ENCODE peak calls at places on chromosomes 7 and 10, in five cellular contexts. One of them, this sample, is unnamed.

GRCh38 chr7:74220229-74220628 is 10.4 kb downstream of the LAT2 start:
- DNase-seq in PC-3: no peak
- DNase-seq in left ventricle myocardium inferior: no peak
- DNase-seq in PC-9: no peak
- DNase-seq in WERI-Rb-1: peak; percentile 25
- DNase-seq in this sample: no peak

GRCh38 chr10:86172296-86172695 is 194.3 kb downstream of the GRID1 start:
- DNase-seq in PC-3: no peak
- DNase-seq in left ventricle myocardium inferior: no peak
- DNase-seq in PC-9: no peak
- DNase-seq in WERI-Rb-1: peak; percentile 57
- DNase-seq in this sample: no peak

GRCh38 chr7:34748244-34749039 is 90.4 kb downstream of the NPSR1 start:
- DNase-seq in PC-3: peak; percentile 97
- DNase-seq in left ventricle myocardium inferior: peak; percentile 81
- DNase-seq in PC-9: peak; percentile 99
- DNase-seq in WERI-Rb-1: no peak
- DNase-seq in this sample: no peak

GRCh38 chr7:101911800-101912705 is 94.6 kb downstream of the CUX1 start:
- DNase-seq in PC-3: no peak
- DNase-seq in left ventricle myocardium inferior: peak; percentile 53
- DNase-seq in PC-9: no peak
- DNase-seq in WERI-Rb-1: no peak
- DNase-seq in this sample: no peak

GRCh38 chr7:128893251-128894100 is 17.0 kb downstream of the KCP start:
- DNase-seq in PC-3: peak; percentile 92
- DNase-seq in left ventricle myocardium inferior: peak; percentile 7
- DNase-seq in PC-9: peak; percentile 97
- DNase-seq in WERI-Rb-1: no peak
- DNase-seq in this sample: no peak

GRCh38 chr7:33748793-33749192 is 156.5 kb upstream of the BMPER start:
- DNase-seq in PC-3: no peak
- DNase-seq in left ventricle myocardium inferior: peak; percentile 36
- DNase-seq in PC-9: no peak
- DNase-seq in WERI-Rb-1: no peak
- DNase-seq in this sample: no peak

GRCh38 chr10:86349474-86349873 is 17.1 kb downstream of the GRID1 start:
- DNase-seq in PC-3: no peak
- DNase-seq in left ventricle myocardium inferior: no peak
- DNase-seq in PC-9: no peak
- DNase-seq in WERI-Rb-1: peak; percentile 79
- DNase-seq in this sample: no peak

GRCh38 chr7:138500892-138501291 is 40.8 kb downstream of the TRIM24 start:
- DNase-seq in PC-3: peak; percentile 3
- DNase-seq in left ventricle myocardium inferior: no peak
- DNase-seq in PC-9: no peak
- DNase-seq in WERI-Rb-1: no peak
- DNase-seq in this sample: no peak

GRCh38 chr10:98196985-98197384 is 62.5 kb downstream of the R3HCC1L start:
- DNase-seq in PC-3: no peak
- DNase-seq in left ventricle myocardium inferior: no peak
- DNase-seq in PC-9: no peak
- DNase-seq in WERI-Rb-1: no peak
- DNase-seq in this sample: no peak

GRCh38 chr7:140260338-140260737 is 83.6 kb upstream of the KDM7A start:
- DNase-seq in PC-3: no peak
- DNase-seq in left ventricle myocardium inferior: no peak
- DNase-seq in PC-9: no peak
- DNase-seq in WERI-Rb-1: no peak
- DNase-seq in this sample: no peak

GRCh38 chr7:144548556-144548955 is 145.1 kb upstream of the NOBOX start:
- DNase-seq in PC-3: no peak
- DNase-seq in left ventricle myocardium inferior: no peak
- DNase-seq in PC-9: no peak
- DNase-seq in WERI-Rb-1: no peak
- DNase-seq in this sample: no peak

GRCh38 chr10:97961979-97962378 is 68.4 kb downstream of the CRTAC1 start:
- DNase-seq in PC-3: peak; percentile 27
- DNase-seq in left ventricle myocardium inferior: no peak
- DNase-seq in PC-9: no peak
- DNase-seq in WERI-Rb-1: no peak
- DNase-seq in this sample: no peak

GRCh38 chr7:128883622-128884549 is 21.2 kb downstream of the ATP6V1F start:
- DNase-seq in PC-3: peak; percentile 81
- DNase-seq in left ventricle myocardium inferior: peak; percentile 81
- DNase-seq in PC-9: no peak
- DNase-seq in WERI-Rb-1: peak; percentile 83
- DNase-seq in this sample: peak; percentile 89

GRCh38 chr7:98423043-98423442 is 22.2 kb upstream of the BAIAP2L1 start:
- DNase-seq in PC-3: peak; percentile 49
- DNase-seq in left ventricle myocardium inferior: no peak
- DNase-seq in PC-9: peak; percentile 67
- DNase-seq in WERI-Rb-1: no peak
- DNase-seq in this sample: no peak

GRCh38 chr10:97593423-97593822 is 3.9 kb downstream of the C10orf62 start:
- DNase-seq in PC-3: no peak
- DNase-seq in left ventricle myocardium inferior: no peak
- DNase-seq in PC-9: no peak
- DNase-seq in WERI-Rb-1: no peak
- DNase-seq in this sample: no peak

GRCh38 chr10:79995979-79996629 is 47.2 kb upstream of the SFTPD start:
- DNase-seq in PC-3: no peak
- DNase-seq in left ventricle myocardium inferior: no peak
- DNase-seq in PC-9: no peak
- DNase-seq in WERI-Rb-1: no peak
- DNase-seq in this sample: no peak

GRCh38 chr10:73863039-73863817 is 11.1 kb downstream of the CAMK2G start:
- DNase-seq in PC-3: no peak
- DNase-seq in left ventricle myocardium inferior: no peak
- DNase-seq in PC-9: no peak
- DNase-seq in WERI-Rb-1: peak; percentile 88
- DNase-seq in this sample: no peak

GRCh38 chr7:11667810-11668185 is 164.2 kb downstream of the THSD7A start:
- DNase-seq in PC-3: no peak
- DNase-seq in left ventricle myocardium inferior: no peak
- DNase-seq in PC-9: no peak
- DNase-seq in WERI-Rb-1: no peak
- DNase-seq in this sample: no peak

DNA sequence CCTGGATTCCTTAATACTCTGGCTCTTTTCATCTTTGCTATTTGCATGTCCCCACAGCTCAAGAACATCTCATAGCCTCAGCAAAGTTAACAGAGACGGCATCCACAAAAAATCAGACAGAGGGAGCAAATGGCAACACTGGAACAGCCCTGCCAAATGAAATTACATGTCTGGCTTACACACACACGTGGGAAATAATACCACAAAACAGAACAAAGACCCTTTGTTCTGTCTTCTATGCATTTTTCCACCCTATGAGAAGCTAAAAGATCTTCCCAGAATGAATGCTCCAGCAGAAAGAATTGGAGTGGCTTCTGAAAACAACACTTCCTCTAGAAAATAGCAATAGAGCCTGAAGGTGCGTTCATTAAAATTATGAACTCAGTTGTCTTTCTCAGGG is 139.6 kb downstream of the ALOX5 start:
- DNase-seq in PC-3: no peak
- DNase-seq in left ventricle myocardium inferior: no peak
- DNase-seq in PC-9: no peak
- DNase-seq in WERI-Rb-1: no peak
- DNase-seq in this sample: no peak
- H3K27ac ChIP-seq in PC-3: no peak overlapping the region
- H3K27ac ChIP-seq in left ventricle myocardium inferior: no peak overlapping the region
- H3K27ac ChIP-seq in PC-9: no peak overlapping the region
- H3K27ac ChIP-seq in WERI-Rb-1: no peak overlapping the region
- H3K27ac ChIP-seq in this sample: no peak overlapping the region

DNA sequence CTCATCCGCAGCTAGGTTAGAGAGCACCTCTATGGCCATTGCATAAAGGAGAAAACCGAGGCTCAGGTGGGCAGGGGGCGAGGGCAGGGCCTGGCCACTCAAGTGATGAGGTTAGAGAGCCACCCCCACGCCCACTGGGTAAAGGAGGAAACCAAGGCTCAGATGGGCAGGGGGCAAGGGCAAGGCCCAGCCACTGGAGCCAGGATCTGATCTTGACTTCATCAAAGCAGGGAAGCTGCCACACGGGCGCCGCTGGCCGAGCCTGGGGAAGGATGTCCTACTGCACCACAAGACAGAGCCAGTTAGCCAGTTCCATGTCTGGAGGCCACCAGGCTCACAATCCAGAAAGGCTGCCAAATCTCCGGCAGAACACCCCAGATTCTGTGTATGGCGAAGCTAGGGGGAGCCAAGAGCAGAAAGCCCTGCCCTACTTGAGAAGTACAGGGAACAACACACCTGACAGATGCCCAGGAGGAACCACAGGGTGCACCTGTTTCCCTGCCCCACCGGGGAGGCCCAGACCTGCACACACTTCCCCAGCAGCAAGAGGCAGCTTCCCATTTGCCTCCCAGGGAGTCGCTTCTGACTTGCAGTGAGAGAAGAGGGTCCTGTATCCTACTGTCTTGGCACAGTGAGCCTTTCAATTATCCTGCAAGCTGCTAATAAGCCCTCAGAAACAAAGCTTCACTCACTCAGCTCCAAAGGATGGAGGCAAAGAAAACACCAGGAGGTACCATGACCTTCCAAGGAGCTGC is 101.9 kb downstream of the TNS3 start:
- DNase-seq in PC-3: no peak
- DNase-seq in left ventricle myocardium inferior: no peak
- DNase-seq in PC-9: no peak
- DNase-seq in WERI-Rb-1: no peak
- DNase-seq in this sample: no peak
- TF ChIP-seq CTCF in PC-3: no peak
- TF ChIP-seq CTCF in left ventricle myocardium inferior: no peak
- TF ChIP-seq CTCF in PC-9: no peak
- TF ChIP-seq CTCF in WERI-Rb-1: no peak
- TF ChIP-seq CTCF in this sample: no peak

DNA sequence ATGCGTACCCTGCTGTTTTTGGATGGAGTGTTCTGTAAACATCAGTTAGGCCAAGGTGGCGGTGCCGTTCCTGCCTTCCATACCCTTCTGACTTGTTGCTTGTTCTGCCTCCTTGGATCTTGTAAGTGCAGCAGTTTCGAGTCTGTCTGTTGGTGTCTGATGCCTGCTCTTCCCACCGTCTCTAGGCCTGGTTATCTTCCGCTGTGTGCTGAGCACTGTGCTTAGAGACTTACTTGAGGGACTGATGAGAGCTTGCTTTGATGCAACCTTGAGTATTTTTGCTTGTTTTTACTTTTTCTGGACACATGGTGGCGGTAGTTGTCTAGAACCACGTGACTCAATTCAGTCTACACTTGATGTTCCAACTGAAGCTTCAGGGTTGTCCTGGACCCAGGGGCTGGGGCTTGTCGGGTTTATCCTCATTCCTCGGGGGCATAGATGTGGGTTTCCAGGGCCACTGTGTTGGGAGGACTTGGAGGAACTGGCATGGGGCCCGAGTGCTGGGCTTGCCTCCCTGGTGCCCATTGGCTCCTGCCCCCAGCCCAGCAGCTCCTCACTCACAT is 14.4 kb upstream of the SPRN start:
- DNase-seq in PC-3: peak; percentile 63
- DNase-seq in left ventricle myocardium inferior: no peak
- DNase-seq in PC-9: no peak
- DNase-seq in WERI-Rb-1: peak; percentile 38
- DNase-seq in this sample: no peak
- H3K4me3 ChIP-seq in PC-3: no peak overlapping the region
- H3K4me3 ChIP-seq in left ventricle myocardium inferior: no peak overlapping the region
- H3K4me3 ChIP-seq in PC-9: no peak overlapping the region
- H3K4me3 ChIP-seq in WERI-Rb-1: no peak overlapping the region
- H3K4me3 ChIP-seq in this sample: no peak overlapping the region

GRCh38 chr10:77445562-77445961 is 192.0 kb downstream of the KCNMA1 start:
- DNase-seq in PC-3: no peak
- DNase-seq in left ventricle myocardium inferior: no peak
- DNase-seq in PC-9: no peak
- DNase-seq in WERI-Rb-1: no peak
- DNase-seq in this sample: no peak

GRCh38 chr10:77451886-77452285 is 185.7 kb downstream of the KCNMA1 start:
- DNase-seq in PC-3: no peak
- DNase-seq in left ventricle myocardium inferior: no peak
- DNase-seq in PC-9: no peak
- DNase-seq in WERI-Rb-1: no peak
- DNase-seq in this sample: no peak

GRCh38 chr10:77444041-77444440 is 193.6 kb downstream of the KCNMA1 start:
- DNase-seq in PC-3: no peak
- DNase-seq in left ventricle myocardium inferior: no peak
- DNase-seq in PC-9: no peak
- DNase-seq in WERI-Rb-1: no peak
- DNase-seq in this sample: no peak

GRCh38 chr10:77446700-77447099 is 190.9 kb downstream of the KCNMA1 start:
- DNase-seq in PC-3: no peak
- DNase-seq in left ventricle myocardium inferior: no peak
- DNase-seq in PC-9: no peak
- DNase-seq in WERI-Rb-1: peak; percentile 27
- DNase-seq in this sample: no peak

DNA sequence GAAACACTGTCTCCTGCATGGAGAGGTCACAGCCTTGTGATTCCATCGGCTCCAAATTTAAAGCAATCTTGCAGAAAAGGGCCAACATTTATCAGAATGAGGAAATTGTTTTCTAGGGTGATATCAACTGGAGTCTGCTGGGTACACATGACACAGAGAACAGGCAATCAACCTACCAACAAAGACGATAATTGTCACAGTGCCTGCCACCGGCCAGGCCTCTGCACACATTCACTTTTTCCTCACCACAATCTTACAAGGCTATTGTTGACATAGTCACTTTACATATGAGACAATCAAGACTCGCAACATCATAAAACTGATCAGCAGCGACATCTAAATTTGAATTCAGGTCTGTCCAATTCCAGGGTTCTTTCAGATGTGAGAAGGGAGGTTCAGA is 189.4 kb downstream of the KCNMA1 start:
- DNase-seq in PC-3: no peak
- DNase-seq in left ventricle myocardium inferior: no peak
- DNase-seq in PC-9: no peak
- DNase-seq in WERI-Rb-1: no peak
- DNase-seq in this sample: no peak
- H3K27ac ChIP-seq in PC-3: no peak overlapping the region
- H3K27ac ChIP-seq in left ventricle myocardium inferior: no peak overlapping the region
- H3K27ac ChIP-seq in PC-9: no peak overlapping the region
- H3K27ac ChIP-seq in WERI-Rb-1: no peak overlapping the region
- H3K27ac ChIP-seq in this sample: no peak overlapping the region

GRCh38 chr10:123994417-123995081 is 98.8 kb downstream of the CHST15 start:
- DNase-seq in PC-3: peak; percentile 93
- DNase-seq in left ventricle myocardium inferior: peak; percentile 84
- DNase-seq in PC-9: peak; percentile 70
- DNase-seq in WERI-Rb-1: peak; percentile 88
- DNase-seq in this sample: peak; percentile 83
- TF ChIP-seq CTCF in PC-3: peak; percentile 82
- TF ChIP-seq CTCF in left ventricle myocardium inferior: peak; percentile 99
- TF ChIP-seq CTCF in PC-9: peak; percentile 92
- TF ChIP-seq CTCF in WERI-Rb-1: peak; percentile 96
- TF ChIP-seq CTCF in this sample: peak; percentile 95

GRCh38 chr7:1103009-1103788 is 15.3 kb downstream of the GPER1 start:
- DNase-seq in PC-3: no peak
- DNase-seq in left ventricle myocardium inferior: no peak
- DNase-seq in PC-9: no peak
- DNase-seq in WERI-Rb-1: no peak
- DNase-seq in this sample: no peak
- H3K4me3 ChIP-seq in PC-3: no peak overlapping the region
- H3K4me3 ChIP-seq in left ventricle myocardium inferior: no peak overlapping the region
- H3K4me3 ChIP-seq in PC-9: no peak overlapping the region
- H3K4me3 ChIP-seq in WERI-Rb-1: no peak overlapping the region
- H3K4me3 ChIP-seq in this sample: no peak overlapping the region

This sample was measured in CD8-positive, alpha-beta T cell.